ENCODE peak calls at places on chromosomes 13 and 19, in ten cellular contexts. Z, V, A, D, L, E, B, K, T and H are unnamed samples.

GRCh38 chr19:46678110-46678732 is 17.2 kb upstream of the DACT3 start:
- DNase-seq in K (no peak), Z (no peak), B (no peak), L (no peak), T (peak; percentile 77), V (no peak), E (no peak), D (no peak), A (no peak), H (no peak)

GRCh38 chr19:53328967-53329366 is 4.6 kb upstream of the ZNF845 start:
- DNase-seq in D (peak; percentile 69), L (no peak), B (peak; percentile 3), A (peak; percentile 69), K (peak; percentile 51), V (no peak), T (no peak), E (no peak), Z (no peak), H (peak; percentile 47)

GRCh38 chr19:16170134-16170533 is 3.2 kb downstream of the CIB3 start:
- DNase-seq in K (no peak), T (no peak), D (no peak), Z (no peak), A (no peak), B (no peak), E (no peak), V (no peak), L (no peak), H (no peak)

GRCh38 chr13:42656136-42656535 is 82.2 kb downstream of the TNFSF11 start:
- DNase-seq in T (no peak), E (no peak), V (no peak), D (no peak), L (no peak), K (peak; percentile 11), B (no peak), A (no peak), Z (no peak), H (no peak)

GRCh38 chr19:8585894-8586750 is 8.9 kb upstream of the MYO1F start:
- DNase-seq in T (peak; percentile 91), E (no peak), V (peak; percentile 49), L (no peak), B (no peak), Z (peak; percentile 28), D (no peak), K (peak; percentile 44), A (no peak), H (no peak)

GRCh38 chr19:35076026-35076370 is 34.5 kb downstream of the HPN start:
- DNase-seq in D (no peak), Z (no peak), V (no peak), B (no peak), L (no peak), K (no peak), T (no peak), A (no peak), E (no peak), H (no peak)

GRCh38 chr13:77810430-77810829 is 108.2 kb downstream of the EDNRB start:
- DNase-seq in L (no peak), A (no peak), K (peak; percentile 34), Z (no peak), T (peak; percentile 60), B (peak; percentile 8), E (no peak), D (peak; percentile 51), V (peak; percentile 58), H (peak; percentile 65)

GRCh38 chr13:80265348-80265747 is 75.6 kb downstream of the SPRY2 start:
- DNase-seq in V (peak; percentile 49), L (no peak), Z (no peak), B (no peak), K (no peak), E (no peak), A (no peak), T (no peak), D (no peak), H (no peak)

GRCh38 chr13:89982406-89983085 is 1364.9 kb upstream of the MIR17HG start:
- DNase-seq in B (peak; percentile 4), T (no peak), A (no peak), E (no peak), V (no peak), K (peak; percentile 54), Z (no peak), D (peak; percentile 48), L (no peak), H (peak; percentile 25)

GRCh38 chr13:52345048-52345447 is 60.9 kb downstream of the THSD1 start:
- DNase-seq in B (peak; percentile 61), Z (no peak), A (no peak), K (peak; percentile 65), E (peak; percentile 24), L (no peak), D (peak; percentile 43), V (no peak), T (no peak), H (peak; percentile 66)

GRCh38 chr13:46595136-46595917 is 42.4 kb downstream of the LRCH1 start:
- DNase-seq in K (peak; percentile 43), E (no peak), V (no peak), Z (no peak), L (peak; percentile 56), A (no peak), T (peak; percentile 40), B (no peak), D (no peak), H (peak; percentile 53)

GRCh38 chr19:1017115-1017905 is 3.6 kb downstream of the TMEM259 start:
- DNase-seq in B (no peak), K (no peak), E (no peak), L (no peak), A (no peak), T (no peak), V (peak; percentile 70), D (no peak), Z (no peak), H (no peak)

GRCh38 chr13:24618219-24618955 is 61.8 kb upstream of the ATP12A start:
- DNase-seq in K (no peak), T (peak; percentile 86), E (no peak), B (no peak), A (no peak), L (no peak), Z (no peak), V (no peak), D (no peak), H (no peak)

GRCh38 chr13:100666124-100666523 is 8.5 kb downstream of the TMTC4 start:
- DNase-seq in E (no peak), B (peak; percentile 27), V (no peak), L (no peak), Z (no peak), K (peak; percentile 14), T (no peak), D (peak; percentile 9), A (no peak), H (peak; percentile 61)

GRCh38 chr13:44698076-44698475 is 121.9 kb upstream of the TSC22D1 start:
- DNase-seq in D (no peak), L (no peak), V (no peak), B (no peak), E (no peak), T (no peak), K (no peak), Z (no peak), A (no peak), H (no peak)

GRCh38 chr19:40806385-40807146 is 7.6 kb downstream of the EGLN2 start:
- DNase-seq in D (peak; percentile 97), T (peak; percentile 44), K (peak; percentile 97), E (peak; percentile 97), A (peak; percentile 92), L (peak; percentile 86), B (peak; percentile 96), Z (peak; percentile 66), V (no peak), H (peak; percentile 94)

GRCh38 chr13:97468331-97468730 is 34.4 kb downstream of the RAP2A start:
- DNase-seq in B (no peak), L (no peak), V (no peak), T (no peak), Z (peak; percentile 55), E (no peak), D (peak; percentile 76), K (peak; percentile 65), A (no peak), H (peak; percentile 90)
- TF ChIP-seq CTCF in B (no peak), L (no peak), V (no peak), T (no peak), Z (no peak), E (no peak), D (no peak), K (no peak), A (no peak), H (no peak)

DNA sequence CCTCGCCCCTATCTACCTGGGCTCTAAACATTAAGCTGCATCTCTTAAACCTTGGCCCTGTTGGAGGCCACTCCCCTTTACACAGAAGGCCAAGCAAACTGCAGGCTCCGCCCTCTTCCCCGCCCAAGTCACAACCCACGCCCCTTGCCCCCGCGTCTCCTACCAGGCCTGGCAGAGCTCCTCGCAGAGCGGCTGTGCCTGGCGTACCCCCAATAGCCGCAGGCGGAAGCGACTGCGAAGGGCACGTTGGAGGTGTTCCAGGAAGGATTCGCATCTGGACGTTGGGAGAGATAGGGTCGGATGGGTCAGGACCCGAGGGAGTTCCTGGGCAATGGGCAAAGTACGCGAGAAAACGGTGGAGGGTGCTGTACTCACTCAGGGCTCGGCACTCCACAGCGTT is 5.9 kb downstream of the RTBDN start:
- DNase-seq in D (peak; percentile 21), Z (peak; percentile 40), T (no peak), A (no peak), V (no peak), B (no peak), L (no peak), K (no peak), E (no peak), H (no peak)
- H3K4me3 ChIP-seq in D (no peak overlapping the region), Z (peak overlapping the region; percentile 38), T (no peak overlapping the region), A (no peak overlapping the region), V (no peak overlapping the region), B (no peak overlapping the region), L (no peak overlapping the region), K (no peak overlapping the region), E (no peak overlapping the region), H (no peak overlapping the region)

DNA sequence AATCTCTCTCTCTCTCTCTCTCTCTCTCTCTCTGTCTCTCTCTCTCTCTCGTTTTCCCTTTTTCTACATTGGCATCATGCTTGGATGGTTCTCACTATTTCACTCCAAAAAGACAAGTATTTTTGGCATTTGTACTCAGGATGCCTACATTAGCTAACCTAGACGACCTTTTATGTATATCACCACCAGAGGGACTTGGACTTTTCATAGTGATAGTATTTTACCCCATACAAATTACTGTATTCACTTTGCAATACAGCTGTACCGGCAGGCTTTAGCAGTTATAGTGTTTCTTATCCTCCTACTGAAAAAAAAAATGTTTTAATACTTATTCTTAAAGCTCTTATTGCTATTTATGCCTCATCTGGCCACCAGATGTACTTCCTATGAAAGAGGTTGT is 687.2 kb upstream of the KLHL1 start:
- DNase-seq in D (peak; percentile 26), K (no peak), T (no peak), E (no peak), Z (peak; percentile 2), L (no peak), B (no peak), V (no peak), A (no peak), H (no peak)
- TF ChIP-seq CTCF in D (no peak), K (no peak), T (no peak), E (no peak), Z (no peak), L (no peak), B (no peak), V (peak; percentile 3), A (no peak), H (no peak)

DNA sequence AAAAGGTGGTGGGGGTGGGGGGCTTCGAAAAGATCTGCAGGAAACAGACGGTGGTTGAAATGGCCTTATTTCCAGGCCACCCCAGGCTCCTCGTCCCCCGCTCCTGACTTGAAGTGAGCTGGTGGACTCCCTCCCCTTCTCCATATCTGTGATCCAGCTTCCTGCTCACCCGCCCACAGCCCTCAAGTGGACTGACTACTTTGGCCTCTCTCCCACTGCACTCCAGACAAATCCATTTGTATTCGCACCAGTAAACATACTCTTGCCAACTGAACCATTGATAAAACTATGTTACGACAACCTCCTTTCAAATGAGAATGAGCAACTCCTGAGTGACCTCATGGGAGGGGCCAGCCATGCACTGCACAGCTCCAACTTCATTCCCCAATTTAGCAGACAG is 259.4 kb downstream of the COL4A1 start:
- DNase-seq in E (peak; percentile 24), Z (no peak), B (peak; percentile 81), T (no peak), D (peak; percentile 92), V (no peak), K (peak; percentile 81), L (no peak), A (peak; percentile 90), H (peak; percentile 97)
- H3K4me3 ChIP-seq in E (no peak overlapping the region), Z (no peak overlapping the region), B (no peak overlapping the region), T (no peak overlapping the region), D (no peak overlapping the region), V (no peak overlapping the region), K (no peak overlapping the region), L (no peak overlapping the region), A (no peak overlapping the region), H (no peak overlapping the region)